ENCODE peak calls at places on chromosomes 3 and 15, in five cellular contexts. Y, P, Q, U and G are unnamed samples.

GRCh38 chr3:39463269-39463668 is 4.2 kb upstream of the MOBP start:
- DNase-seq in Y (no peak), Q (no peak), P (no peak), U (no peak), G (no peak)

GRCh38 chr3:159196316-159196715 is 394.5 kb downstream of the MFSD1 start:
- DNase-seq in Y (no peak), U (no peak), Q (no peak), P (no peak), G (no peak)

GRCh38 chr3:87349833-87350232 is 73.4 kb upstream of the POU1F1 start:
- DNase-seq in Q (no peak), U (no peak), P (no peak), Y (no peak), G (no peak)

GRCh38 chr3:197298341-197298857 is at the start of gene DLG1:
- DNase-seq in Y (peak; percentile 94), U (peak; percentile 67), Q (peak; percentile 72), P (peak; percentile 96), G (no peak)

GRCh38 chr15:66838671-66839239 is 136.7 kb downstream of the SMAD6 start:
- DNase-seq in U (no peak), Y (no peak), P (no peak), Q (no peak), G (no peak)

GRCh38 chr3:23590874-23591273 is 214.9 kb upstream of the UBE2E1 start:
- DNase-seq in P (no peak), Q (no peak), Y (no peak), U (no peak), G (no peak)

GRCh38 chr3:128383316-128384235 is 83.1 kb downstream of the DNAJB8 start:
- DNase-seq in P (peak; percentile 92), Q (no peak), U (no peak), Y (peak; percentile 72), G (no peak)

GRCh38 chr3:117141821-117142220 is 432.2 kb downstream of the TUSC7 start:
- DNase-seq in Q (no peak), Y (no peak), P (no peak), U (no peak), G (no peak)

GRCh38 chr15:65067645-65068416 is at the start of gene RASL12:
- DNase-seq in P (no peak), Y (no peak), U (no peak), Q (no peak), G (no peak)

GRCh38 chr3:18643290-18643689 is 218.2 kb upstream of the SATB1 start:
- DNase-seq in Q (no peak), P (no peak), U (no peak), Y (no peak), G (no peak)

GRCh38 chr15:79101866-79102581 is 11.4 kb upstream of the RASGRF1 start:
- DNase-seq in Y (no peak), Q (no peak), P (no peak), U (no peak), G (no peak)

GRCh38 chr3:28077566-28077965 is 163.9 kb upstream of the CMC1 start:
- DNase-seq in Y (no peak), Q (no peak), U (peak; percentile 5), P (peak; percentile 62), G (no peak)

GRCh38 chr15:96306321-96306720 is 24.2 kb upstream of the NR2F2 start:
- DNase-seq in Y (no peak), U (no peak), P (no peak), Q (no peak), G (no peak)

GRCh38 chr3:187922704-187923393 is 177.6 kb upstream of the BCL6 start:
- DNase-seq in Y (no peak), U (no peak), P (no peak), Q (no peak), G (no peak)

GRCh38 chr15:36294359-36294758 is 285.1 kb upstream of the CDIN1 start:
- DNase-seq in Q (no peak), Y (no peak), P (no peak), U (no peak), G (no peak)

GRCh38 chr15:83365370-83365938 is 81.0 kb upstream of the BNC1 start:
- DNase-seq in U (peak; percentile 77), Q (no peak), P (no peak), Y (no peak), G (no peak)

GRCh38 chr15:40336129-40337122 is 4.3 kb downstream of the CCDC9B start:
- DNase-seq in Y (no peak), Q (no peak), P (peak; percentile 70), U (no peak), G (no peak)
- TF ChIP-seq CTCF in Y (no peak), Q (peak; percentile 15), P (no peak), U (no peak), G (no peak)

GRCh38 chr15:32993285-32993684 is 201.2 kb downstream of the FMN1 start:
- DNase-seq in Q (no peak), U (no peak), Y (no peak), P (no peak), G (no peak)
- TF ChIP-seq CTCF in Q (peak; percentile 31), U (peak; percentile 42), Y (no peak), P (no peak), G (no peak)

DNA sequence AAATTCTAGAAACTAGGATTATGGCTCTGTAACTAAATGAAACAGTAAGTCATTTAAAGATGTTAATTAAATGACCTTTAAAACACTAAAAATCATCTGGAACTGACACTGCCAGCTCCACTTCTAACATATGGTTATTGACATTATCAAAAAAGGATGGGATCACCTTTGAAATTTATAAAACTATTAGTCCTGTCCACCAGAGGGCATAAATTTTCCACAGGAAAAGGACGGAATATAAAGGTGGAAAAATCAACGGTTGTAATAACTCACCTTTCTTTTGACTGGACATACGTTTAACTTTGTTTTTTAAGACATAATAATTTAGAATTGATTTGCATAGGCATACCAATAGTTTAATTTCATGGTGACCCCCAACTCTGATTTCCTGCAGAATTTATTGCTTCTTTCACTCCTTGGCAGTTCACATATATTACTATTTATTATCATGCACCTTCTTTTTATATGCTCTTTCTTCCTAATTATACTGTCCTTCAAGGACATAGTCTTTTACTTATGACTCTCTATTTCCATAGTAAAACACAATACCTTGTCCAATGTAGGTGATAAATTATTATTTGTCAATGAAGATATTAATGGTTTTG is 345.7 kb downstream of the CADM2 start:
- DNase-seq in P (no peak), U (no peak), Y (no peak), Q (no peak), G (no peak)
- TF ChIP-seq CTCF in P (peak; percentile 3), U (no peak), Y (peak; percentile 52), Q (peak; percentile 55), G (no peak)

DNA sequence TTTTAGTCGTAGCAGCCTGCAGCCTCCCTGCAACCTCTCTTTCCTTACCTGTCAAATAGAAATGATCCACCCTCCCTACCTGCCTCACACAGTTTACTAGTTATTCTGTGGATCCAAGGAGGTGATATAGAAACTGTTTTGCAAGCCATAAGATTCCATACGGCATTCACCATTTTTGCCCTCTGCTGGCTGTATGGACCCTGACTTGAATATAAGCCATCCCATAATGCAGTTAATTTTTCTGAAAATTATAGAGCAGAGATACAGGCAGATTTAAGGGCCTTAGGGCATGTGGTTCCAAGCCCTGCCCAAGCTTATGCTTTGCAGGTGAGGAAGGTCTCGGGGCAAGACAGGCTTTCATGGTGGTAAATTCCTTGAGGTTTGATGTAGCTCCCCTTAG is 63.7 kb downstream of the CPN2 start:
- DNase-seq in Y (no peak), Q (no peak), P (no peak), U (no peak), G (no peak)
- TF ChIP-seq CTCF in Y (no peak), Q (peak; percentile 9), P (no peak), U (no peak), G (no peak)